ENCODE peak calls at places on chromosomes 7 and 10, in five cellular contexts. L, Q, G, P and K are unnamed samples.

GRCh38 chr10:114103286-114103685 is 59.6 kb downstream of the ADRB1 start:
- DNase-seq in L (peak), P (peak), Q (no peak), G (no peak), K (peak)

GRCh38 chr10:130341325-130341724 is 205.1 kb downstream of the GLRX3 start:
- DNase-seq in G (no peak), Q (no peak), L (no peak), P (no peak), K (no peak)

GRCh38 chr7:106895246-106895864 is 30.3 kb downstream of the PIK3CG start:
- DNase-seq in Q (no peak), G (no peak), P (no peak), L (no peak), K (no peak)

GRCh38 chr7:158957921-158958471 is 101.6 kb downstream of the DYNC2I1 start:
- DNase-seq in Q (no peak), L (peak), G (no peak), P (peak), K (peak)

GRCh38 chr7:50305697-50306300 is 1.3 kb downstream of the IKZF1 start:
- DNase-seq in G (no peak), P (no peak), L (no peak), Q (no peak), K (no peak)

GRCh38 chr7:117728858-117729257 is 144.4 kb downstream of the CTTNBP2 start:
- DNase-seq in P (no peak), G (no peak), L (no peak), Q (no peak), K (no peak)

GRCh38 chr10:3104251-3104918 is 37.0 kb downstream of the PFKP start:
- DNase-seq in Q (peak), G (peak), L (no peak), P (no peak), K (no peak)

GRCh38 chr7:15507235-15507634 is 54.6 kb downstream of the AGMO start:
- DNase-seq in L (no peak), Q (no peak), P (no peak), G (no peak), K (no peak)

GRCh38 chr7:28754027-28754426 is 204.1 kb downstream of the TRIL start:
- DNase-seq in L (peak), G (no peak), Q (no peak), P (no peak), K (peak)

DNA sequence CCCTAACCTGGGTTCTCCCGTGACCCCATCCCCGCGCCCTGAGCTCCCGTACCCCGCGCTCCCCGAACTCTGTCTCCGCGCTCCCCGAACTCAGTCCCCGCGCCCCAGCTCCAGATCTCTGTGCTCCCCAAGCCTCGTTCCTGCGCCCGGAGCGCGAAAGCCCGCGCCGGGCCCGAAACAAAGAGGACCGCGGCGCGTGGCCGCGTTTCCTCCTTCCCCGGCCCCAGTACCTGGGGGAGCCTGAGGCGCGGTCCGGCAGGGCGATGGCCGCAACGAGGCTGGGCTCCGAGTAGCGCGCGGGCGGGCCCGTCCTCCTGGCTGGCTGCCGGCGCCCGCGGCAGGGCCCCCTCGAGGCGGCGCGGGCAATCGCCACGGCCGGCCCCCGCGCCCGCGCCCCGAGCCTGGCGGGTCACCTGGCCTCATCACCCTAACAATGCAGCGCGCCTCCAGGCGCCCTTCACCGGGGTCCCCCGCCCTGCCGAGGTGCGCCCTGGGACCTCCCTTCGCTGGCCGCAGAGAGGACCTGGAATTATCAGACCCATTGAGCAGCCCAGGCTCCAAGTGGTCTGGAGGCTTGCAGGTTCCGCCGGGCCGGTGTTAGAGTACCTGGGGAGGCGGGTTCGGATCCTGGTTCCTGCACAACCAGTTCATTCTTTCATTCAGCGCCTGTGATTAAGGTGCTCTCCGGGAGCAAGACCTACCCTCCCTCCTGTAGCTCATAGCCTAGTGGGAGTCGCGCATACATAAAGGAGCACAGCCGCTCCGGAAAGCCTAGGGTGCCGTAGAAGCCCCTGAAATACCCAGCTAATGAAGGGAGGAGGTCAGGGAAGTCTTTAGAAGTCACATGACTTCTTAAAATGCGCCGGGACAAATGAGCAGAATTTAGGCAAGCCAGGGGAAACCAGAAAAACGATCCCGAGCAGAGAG is at the start of gene TNS3:
- DNase-seq in Q (peak), P (peak), L (peak), G (peak), K (no peak)
- TF ChIP-seq CTCF in Q (no peak), P (peak), L (no peak), G (peak), K (peak)

GRCh38 chr7:11557627-11558026 is 274.4 kb downstream of the THSD7A start:
- DNase-seq in G (no peak), L (peak), P (peak), Q (no peak), K (peak)
- TF ChIP-seq CTCF in G (no peak), L (peak), P (peak), Q (no peak), K (peak)

DNA sequence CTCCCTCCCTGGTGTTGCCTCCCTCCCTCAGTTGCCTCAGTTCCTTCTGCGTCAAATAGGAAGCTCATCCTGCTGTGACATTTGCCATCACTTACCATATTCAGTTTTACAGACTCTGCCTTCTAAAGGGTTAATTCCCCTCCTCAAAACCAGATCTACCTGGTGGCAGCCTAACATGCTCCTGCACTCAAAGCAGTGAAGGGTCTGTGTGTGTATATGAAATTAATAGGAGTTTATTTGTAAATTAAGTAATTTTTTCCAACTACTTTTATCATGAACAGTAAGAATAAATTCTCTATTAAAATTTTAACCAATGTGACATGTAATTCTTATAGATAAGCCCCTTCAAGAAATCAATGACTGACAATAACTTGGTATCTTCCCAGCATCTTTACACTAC is 158.6 kb upstream of the INSYN2A start:
- DNase-seq in P (no peak), L (no peak), Q (no peak), G (no peak), K (no peak)
- TF ChIP-seq CTCF in P (no peak), L (no peak), Q (no peak), G (peak), K (no peak)

DNA sequence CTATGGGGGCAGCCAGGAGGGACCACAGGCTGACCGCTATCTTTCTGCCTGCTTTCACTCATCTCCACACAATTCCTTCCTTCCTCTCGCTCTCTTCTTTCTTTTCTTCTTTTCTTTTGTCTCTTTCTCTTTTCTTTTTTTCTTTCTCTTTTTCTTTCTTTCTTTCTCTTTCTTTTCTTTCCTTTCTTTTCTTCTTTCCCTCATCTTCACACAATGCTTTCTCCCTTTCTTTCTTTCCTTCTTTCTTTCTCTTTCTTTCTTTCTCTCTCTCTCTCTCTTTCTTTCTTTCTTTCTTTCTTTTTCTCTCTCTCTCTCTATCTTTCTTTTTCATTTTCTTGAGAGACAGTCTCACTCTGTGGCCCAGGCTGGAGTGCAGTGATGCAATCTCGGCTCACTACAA is 6.8 kb upstream of the MUC12 start:
- DNase-seq in L (no peak), P (no peak), G (no peak), Q (no peak), K (no peak)
- TF ChIP-seq CTCF in L (no peak), P (no peak), G (no peak), Q (no peak), K (no peak)

DNA sequence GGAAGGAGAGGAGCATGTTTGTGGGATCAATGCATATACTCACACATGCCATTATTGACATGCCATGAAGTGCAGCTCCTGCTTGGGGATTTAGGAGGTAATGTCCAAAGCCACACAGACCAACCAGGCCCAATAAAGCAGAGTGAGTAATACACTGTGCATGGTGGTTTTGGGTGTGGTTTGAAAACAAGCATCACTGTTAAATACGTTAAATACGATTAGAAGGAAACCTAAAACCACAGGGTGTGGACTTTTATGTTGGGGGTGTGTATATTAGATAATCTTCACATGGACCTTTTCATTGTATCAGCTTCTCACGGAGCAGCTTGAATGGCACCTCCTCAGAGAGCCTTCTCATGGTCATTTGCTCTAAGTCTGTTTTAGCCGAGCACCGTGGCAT is 10.4 kb upstream of the EIF3A start:
- DNase-seq in Q (no peak), G (no peak), P (no peak), L (peak), K (peak)
- TF ChIP-seq CTCF in Q (no peak), G (no peak), P (no peak), L (no peak), K (no peak)

GRCh38 chr7:94874036-94874745 is 33.2 kb upstream of the PPP1R9A start:
- DNase-seq in L (no peak), P (no peak), G (no peak), Q (no peak), K (no peak)
- TF ChIP-seq CTCF in L (no peak), P (no peak), G (no peak), Q (no peak), K (no peak)

GRCh38 chr10:106898441-106898840 is 266.1 kb downstream of the SORCS1 start:
- DNase-seq in G (no peak), P (no peak), L (no peak), Q (no peak), K (no peak)
- TF ChIP-seq CTCF in G (no peak), P (no peak), L (no peak), Q (no peak), K (no peak)

GRCh38 chr10:26982058-26982457 is 118.2 kb downstream of the ANKRD26 start:
- DNase-seq in G (no peak), P (no peak), L (no peak), Q (no peak), K (no peak)
- TF ChIP-seq CTCF in G (no peak), P (no peak), L (no peak), Q (no peak), K (no peak)

GRCh38 chr10:132460691-132461090 is 63.7 kb downstream of the PWWP2B start:
- DNase-seq in G (no peak), P (no peak), Q (peak), L (no peak), K (no peak)

GRCh38 chr10:132460071-132460470 is 63.1 kb downstream of the PWWP2B start:
- DNase-seq in Q (peak), P (no peak), G (no peak), L (no peak), K (no peak)

GRCh38 chr10:132462463-132463332 is 65.7 kb downstream of the PWWP2B start:
- DNase-seq in G (peak), Q (no peak), L (no peak), P (no peak), K (no peak)

GRCh38 chr10:132461103-132461682 is 64.2 kb downstream of the PWWP2B start:
- DNase-seq in P (no peak), Q (no peak), L (no peak), G (peak), K (no peak)

DNA sequence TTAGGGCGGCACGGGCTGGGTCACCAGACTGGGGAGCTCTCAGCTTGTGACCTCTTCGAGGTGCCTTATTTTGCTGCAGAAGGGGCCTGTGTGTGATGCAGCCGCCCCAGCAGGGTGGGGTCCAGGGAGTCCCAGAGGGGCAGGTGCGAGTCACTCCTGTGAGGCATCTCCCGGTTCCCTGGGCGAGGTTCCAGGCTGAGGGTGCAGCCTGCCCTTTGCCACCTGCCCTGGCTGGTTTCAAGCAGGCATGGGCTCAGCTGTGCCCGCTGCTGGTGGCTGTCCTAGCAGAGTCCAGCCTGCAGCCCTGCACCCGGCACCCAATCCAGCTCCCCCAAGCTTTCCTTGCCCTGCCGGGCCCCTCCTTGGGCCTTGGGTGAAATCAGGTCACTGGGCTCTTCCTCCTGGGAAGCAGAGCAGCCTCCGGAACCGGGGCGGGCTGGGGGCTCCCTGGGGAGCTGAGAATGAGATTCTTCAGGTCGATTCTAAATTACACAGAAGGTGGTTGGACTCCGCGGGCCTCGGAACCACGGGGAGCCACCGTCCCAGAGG is 64.8 kb downstream of the PWWP2B start:
- DNase-seq in G (peak), P (no peak), L (no peak), Q (no peak), K (no peak)
- TF ChIP-seq CTCF in G (no peak), P (no peak), L (no peak), Q (no peak), K (no peak)